ENCODE peak calls at places on chromosomes 5 and 9, in five cellular contexts. L is HCT116, S is K562, P is GM12878, N is HepG2. F is an unnamed sample.

GRCh38 chr5:35029333-35029732 is 18.4 kb downstream of the AGXT2 start:
- DNase-seq in P (no peak), N (no peak), S (no peak), L (no peak), F (no peak)

GRCh38 chr5:181133610-181134231 is 2.8 kb upstream of the OR2V1 start:
- DNase-seq in S (peak), L (peak), N (peak), P (no peak), F (no peak)

GRCh38 chr5:4868140-4868735 is 271.9 kb upstream of the ADAMTS16 start:
- DNase-seq in S (peak), N (peak), L (peak), P (no peak), F (peak)

GRCh38 chr5:102889033-102889432 is 133.9 kb downstream of the PAM start:
- DNase-seq in L (no peak), P (no peak), S (no peak), N (no peak), F (no peak)

GRCh38 chr9:91580136-91580535 is 156.5 kb upstream of the NFIL3 start:
- DNase-seq in S (no peak), L (no peak), P (no peak), N (no peak), F (peak)

GRCh38 chr5:1930501-1930879 is 47.8 kb upstream of the IRX4 start:
- DNase-seq in L (no peak), P (no peak), S (no peak), N (no peak), F (no peak)

GRCh38 chr5:42952575-42952974 is 87.5 kb downstream of the ANXA2R start:
- DNase-seq in S (no peak), L (no peak), P (no peak), N (no peak), F (no peak)

GRCh38 chr9:89666364-89666763 is 61.6 kb downstream of the GADD45G start:
- DNase-seq in N (no peak), S (no peak), P (no peak), L (no peak), F (no peak)

GRCh38 chr5:134583821-134584220 is 48.8 kb downstream of the SAR1B start:
- DNase-seq in S (no peak), P (no peak), L (no peak), N (no peak), F (no peak)

GRCh38 chr5:19862711-19863110 is 125.3 kb downstream of the CDH18 start:
- DNase-seq in N (no peak), P (no peak), L (no peak), S (no peak), F (no peak)

GRCh38 chr5:96601811-96602244 is 60.3 kb upstream of the CAST start:
- DNase-seq in L (peak), S (peak), N (peak), P (peak), F (peak)

GRCh38 chr9:114551750-114552685 is 35.6 kb upstream of the ATP6V1G1 start:
- DNase-seq in L (peak), P (no peak), N (peak), S (peak), F (peak)

GRCh38 chr5:171092194-171092593 is 216.9 kb upstream of the TLX3 start:
- DNase-seq in N (no peak), L (peak), S (no peak), P (no peak), F (no peak)

GRCh38 chr9:79026311-79026710 is 545.5 kb upstream of the TLE4 start:
- DNase-seq in L (no peak), N (no peak), S (no peak), P (peak), F (no peak)

GRCh38 chr9:110432253-110432652 is 94.6 kb upstream of the TXNDC8 start:
- DNase-seq in N (no peak), S (no peak), P (no peak), L (no peak), F (no peak)

GRCh38 chr9:87714819-87715218 is 11.1 kb upstream of the CTSL start:
- DNase-seq in N (peak), S (peak), P (no peak), L (no peak), F (peak)

GRCh38 chr9:118975736-118976135 is 393.5 kb downstream of the BRINP1 start:
- DNase-seq in L (no peak), P (no peak), S (no peak), N (no peak), F (no peak)

GRCh38 chr5:73673161-73673591 is 47.2 kb downstream of the ARHGEF28 start:
- DNase-seq in N (peak), P (no peak), S (no peak), L (no peak), F (peak)

GRCh38 chr5:77851229-77852067 is 75.3 kb upstream of the TBCA start:
- DNase-seq in P (no peak), L (no peak), S (no peak), N (no peak), F (no peak)

GRCh38 chr5:139961435-139962157 is 81.5 kb downstream of the NRG2 start:
- DNase-seq in N (no peak), L (no peak), S (no peak), P (peak), F (no peak)

GRCh38 chr5:126998201-126998631 is 32.1 kb downstream of the MARCHF3 start:
- DNase-seq in S (no peak), L (no peak), P (peak), N (no peak), F (peak)

GRCh38 chr5:170363671-170364070 is 25.5 kb downstream of the KCNMB1 start:
- DNase-seq in S (no peak), L (no peak), P (no peak), N (no peak), F (no peak)

GRCh38 chr5:773517-774264 is 10.8 kb downstream of the ZDHHC11B start:
- DNase-seq in S (peak), N (no peak), P (no peak), L (no peak), F (peak)

GRCh38 chr5:74337252-74338100 is 303.1 kb downstream of the ENC1 start:
- DNase-seq in S (no peak), P (no peak), L (no peak), N (no peak), F (no peak)

GRCh38 chr9:16075695-16076094 is 522.9 kb downstream of the CCDC171 start:
- DNase-seq in S (no peak), N (no peak), P (no peak), L (no peak), F (no peak)

GRCh38 chr5:130141689-130142320 is 237.5 kb downstream of the CHSY3 start:
- DNase-seq in P (no peak), N (no peak), L (no peak), S (peak), F (peak)

GRCh38 chr9:114223564-114224246 is 68.4 kb downstream of the COL27A1 start:
- DNase-seq in S (no peak), P (no peak), L (peak), N (peak), F (no peak)

GRCh38 chr9:134960701-134961181 is 43.0 kb upstream of the FCN1 start:
- DNase-seq in N (no peak), P (no peak), S (no peak), L (no peak), F (no peak)

GRCh38 chr5:83436276-83436675 is 35.3 kb upstream of the VCAN start:
- DNase-seq in N (no peak), L (no peak), P (no peak), S (no peak), F (no peak)

GRCh38 chr5:169343761-169344160 is 42.8 kb upstream of the SLIT3 start:
- DNase-seq in S (no peak), N (no peak), L (no peak), P (no peak), F (no peak)

GRCh38 chr9:91424403-91425176 is 958 bp upstream of the NFIL3 start:
- DNase-seq in P (no peak), L (no peak), S (peak), N (peak), F (peak)

GRCh38 chr9:89427621-89428221 is 70.2 kb downstream of the SEMA4D start:
- DNase-seq in P (no peak), N (no peak), L (no peak), S (no peak), F (no peak)

GRCh38 chr5:131635755-131636479 is 888 bp upstream of the RAPGEF6 start:
- DNase-seq in S (no peak), N (no peak), L (no peak), P (peak), F (no peak)

GRCh38 chr9:105978336-105978735 is 284.0 kb downstream of the TMEM38B start:
- DNase-seq in P (no peak), S (no peak), L (no peak), N (no peak), F (no peak)

GRCh38 chr5:53378590-53379247 is 101.7 kb upstream of the FST start:
- DNase-seq in S (no peak), L (no peak), N (no peak), P (no peak), F (no peak)

GRCh38 chr5:54667136-54667535 is 149.6 kb downstream of the SNX18 start:
- DNase-seq in L (no peak), P (no peak), N (no peak), S (no peak), F (no peak)

GRCh38 chr5:54669285-54669684 is 151.7 kb downstream of the SNX18 start:
- DNase-seq in N (no peak), P (no peak), S (no peak), L (no peak), F (no peak)

GRCh38 chr5:54669845-54670635 is 152.5 kb downstream of the SNX18 start:
- DNase-seq in L (no peak), S (no peak), P (no peak), N (no peak), F (no peak)

GRCh38 chr5:54671111-54671531 is 153.6 kb downstream of the SNX18 start:
- DNase-seq in N (no peak), P (no peak), L (no peak), S (no peak), F (peak)

DNA sequence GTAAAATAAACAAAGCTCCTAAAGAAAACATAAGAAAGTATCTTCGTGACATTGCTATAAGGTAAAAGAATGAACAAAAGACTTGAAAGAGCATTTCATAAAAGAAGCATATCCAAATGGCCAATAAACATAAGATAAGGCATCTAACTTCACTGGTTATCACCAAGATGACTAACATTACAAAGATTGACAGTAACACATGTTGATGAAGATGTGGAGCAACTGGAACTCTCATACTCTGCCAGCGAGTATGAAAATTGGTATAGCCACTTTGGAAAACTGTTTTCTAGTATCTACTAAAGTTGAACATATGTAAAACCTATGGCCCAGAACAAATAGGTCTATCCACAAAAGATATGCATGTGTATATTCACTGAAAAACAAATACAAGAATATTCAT is 150.5 kb downstream of the SNX18 start:
- DNase-seq in N (no peak), L (no peak), P (no peak), S (no peak), F (no peak)
- TF ChIP-seq JUND in N (no peak), L (no peak), P (no peak), S (no peak), F (no peak)

GRCh38 chr9:93185261-93186150 is 1.6 kb downstream of the WNK2 start:
- DNase-seq in L (no peak), N (no peak), P (no peak), S (no peak), F (no peak)
- TF ChIP-seq JUND in L (no peak), N (no peak), P (no peak), S (no peak), F (no peak)

DNA sequence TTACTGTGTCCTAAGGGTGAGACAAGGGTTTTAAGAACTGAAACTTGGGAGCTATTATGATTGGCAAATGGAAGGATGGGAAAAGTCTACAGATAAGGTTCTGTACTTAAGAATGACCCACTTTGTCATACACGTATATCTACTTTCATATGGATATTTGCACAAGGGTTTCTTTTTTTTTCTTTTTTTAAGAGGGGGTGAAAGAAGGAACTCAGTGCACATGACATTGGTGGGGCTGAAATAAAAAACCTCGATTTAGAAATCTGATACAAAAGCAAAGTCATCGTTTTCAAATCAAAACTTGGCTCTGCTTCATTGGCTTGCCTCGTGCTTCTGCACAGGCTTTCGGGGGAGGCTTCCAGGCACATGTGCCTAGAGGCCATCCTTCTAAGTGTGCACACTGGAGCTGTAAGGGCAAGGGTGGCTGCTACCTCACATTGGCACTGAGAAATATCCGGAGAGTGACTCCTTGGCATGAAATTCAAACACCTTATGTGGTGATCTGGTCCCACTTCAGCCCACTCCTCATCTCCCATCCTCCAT is 31.1 kb downstream of the PTTG1 start:
- DNase-seq in N (no peak), P (no peak), S (no peak), L (no peak), F (no peak)
- TF ChIP-seq JUND in N (no peak), P (no peak), S (no peak), L (no peak), F (no peak)

DNA sequence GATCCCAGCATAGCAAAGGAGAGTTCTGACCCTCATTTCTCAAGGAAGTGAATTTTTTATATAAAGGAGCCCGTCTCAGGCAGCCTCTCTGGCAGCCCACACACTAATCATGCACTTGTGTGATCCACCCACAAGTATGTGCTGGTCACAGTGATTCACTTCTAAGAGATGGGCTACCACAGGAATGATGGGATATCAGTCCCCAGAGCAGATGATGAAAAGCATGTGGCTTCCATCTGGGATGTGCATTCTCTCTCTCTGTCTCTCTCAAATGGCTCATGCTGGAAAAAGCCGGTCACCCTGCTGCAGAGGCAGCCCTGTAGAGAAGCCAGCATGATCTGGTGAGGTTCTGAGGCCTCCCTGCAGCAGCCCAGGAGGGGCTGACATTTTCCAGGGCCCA is 74.2 kb upstream of the ADCY2 start:
- DNase-seq in P (no peak), S (no peak), N (no peak), L (no peak), F (no peak)
- TF ChIP-seq JUND in P (no peak), S (no peak), N (no peak), L (no peak), F (no peak)

GRCh38 chr5:143102414-143102813 is 301.1 kb downstream of the NR3C1 start:
- DNase-seq in P (no peak), S (no peak), N (no peak), L (no peak), F (no peak)
- TF ChIP-seq JUND in P (no peak), S (no peak), N (no peak), L (no peak), F (no peak)

DNA sequence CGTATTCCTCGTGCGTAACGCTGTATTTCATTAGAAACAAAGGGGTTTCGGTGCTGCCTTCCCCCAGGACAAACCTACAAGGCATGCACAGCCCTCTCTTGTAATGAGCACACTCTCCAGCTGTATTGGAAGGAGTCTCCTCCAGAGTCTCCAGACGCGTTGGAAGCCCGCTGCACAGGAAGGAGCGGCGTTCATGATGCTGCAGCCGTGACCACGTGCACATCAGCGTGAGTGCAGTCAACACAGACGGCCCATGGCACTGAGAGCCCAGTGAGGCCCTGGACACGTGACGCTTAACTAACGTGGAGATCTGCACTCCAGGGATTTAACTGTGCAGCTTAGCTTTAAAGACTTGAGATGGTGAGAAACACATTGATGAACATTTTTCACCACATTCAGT is 209.0 kb upstream of the IRX1 start:
- DNase-seq in L (no peak), S (no peak), N (no peak), P (no peak), F (no peak)
- TF ChIP-seq JUND in L (no peak), S (no peak), N (no peak), P (no peak), F (no peak)

GRCh38 chr5:159915913-159916840 is at the start of gene ADRA1B:
- DNase-seq in P (no peak), L (no peak), N (peak), S (peak), F (peak)

GRCh38 chr5:159921721-159922120 is 5.4 kb downstream of the ADRA1B start:
- DNase-seq in L (no peak), P (no peak), N (no peak), S (no peak), F (no peak)

GRCh38 chr5:159916841-159917761 is 819 bp downstream of the ADRA1B start:
- DNase-seq in L (no peak), P (no peak), N (no peak), S (no peak), F (no peak)

GRCh38 chr5:159913481-159913880 is 2.8 kb upstream of the ADRA1B start:
- DNase-seq in N (no peak), S (no peak), L (no peak), P (no peak), F (no peak)

GRCh38 chr5:159917919-159918487 is 1.7 kb downstream of the ADRA1B start:
- DNase-seq in N (no peak), P (no peak), L (no peak), S (no peak), F (no peak)
- TF ChIP-seq JUND in N (no peak), P (no peak), L (no peak), S (no peak), F (no peak)

DNA sequence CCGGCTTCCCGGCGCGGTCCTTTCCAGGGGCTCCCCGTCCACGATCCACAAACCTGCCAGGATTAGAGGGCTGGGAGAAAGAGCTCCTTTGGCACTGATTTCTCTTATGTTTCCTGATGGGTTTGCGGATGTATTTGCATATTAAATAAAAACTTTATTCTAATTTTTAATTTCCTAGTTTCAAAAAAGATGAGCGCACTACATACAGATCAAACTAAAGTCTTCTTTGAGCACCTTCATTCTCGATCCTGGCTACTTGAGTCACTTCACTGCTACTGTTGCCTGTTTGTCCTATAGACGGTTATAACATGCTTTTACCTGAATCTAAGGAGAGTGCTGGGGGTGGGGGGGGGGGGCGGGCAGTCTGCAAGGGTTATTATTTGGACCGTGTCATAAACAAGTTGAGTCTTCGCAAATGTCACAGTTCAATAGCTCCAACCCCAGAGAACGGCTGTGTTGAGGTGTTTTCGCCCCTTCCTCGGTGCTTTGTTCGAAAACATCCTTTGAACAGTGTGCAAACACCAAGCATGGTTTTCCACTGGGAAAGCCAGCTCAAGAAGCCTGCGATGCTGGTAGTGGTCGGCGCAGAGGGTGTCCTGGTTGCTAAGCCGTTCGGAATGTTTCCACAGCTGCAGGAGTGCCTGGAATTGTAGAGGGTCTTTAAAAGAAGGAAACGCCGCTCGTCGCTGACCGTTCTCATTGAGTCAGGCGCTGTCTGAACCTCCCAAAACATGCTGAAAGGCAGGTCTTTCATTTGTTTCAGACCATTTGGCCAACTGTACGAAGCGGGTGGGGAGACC is 1.1 kb upstream of the STK10 start:
- DNase-seq in P (no peak), S (no peak), N (no peak), L (no peak), F (no peak)
- TF ChIP-seq JUND in P (no peak), S (no peak), N (no peak), L (no peak), F (no peak)

GRCh38 chr5:123755587-123756324 is 243.8 kb downstream of the CSNK1G3 start:
- DNase-seq in P (no peak), N (no peak), S (no peak), L (no peak), F (no peak)
- TF ChIP-seq JUND in P (no peak), N (no peak), S (no peak), L (no peak), F (no peak)

F was measured in T47D.